ENCODE peak calls at places on chromosomes 1 and 21, in ten cellular contexts. U is GM23338, H is mammary epithelial cell, K is GM23248, S is fibroblast of lung, Z is neuronal stem cell, Q is IMR-90, B is osteoblast, V is HepG2, P is mesendoderm. J is an unnamed sample. For H3K36me3, the result is how much of the 10 kb centered on the place peaks cover.

GRCh38 chr1:230517786-230518185 is 91.7 kb upstream of the PGBD5 start:
- DNase-seq in U (peak), V (no peak), H (no peak), Q (no peak), B (no peak), Z (no peak), P (no peak), S (no peak), K (no peak), J (no peak)

GRCh38 chr1:66399888-66400529 is 133.9 kb upstream of the SGIP1 start:
- DNase-seq in U (no peak), K (peak), Z (no peak), B (peak), H (no peak), S (no peak), Q (peak), V (no peak), P (no peak), J (no peak)

GRCh38 chr21:19256934-19257660 is 853.5 kb upstream of the TMPRSS15 start:
- DNase-seq in U (peak), H (no peak), P (peak), K (no peak), Q (no peak), S (no peak), B (no peak), Z (no peak), V (no peak), J (no peak)

GRCh38 chr1:229368347-229368746 is 25.5 kb upstream of the CCSAP start:
- DNase-seq in B (no peak), S (no peak), U (no peak), Q (no peak), P (no peak), V (no peak), K (no peak), Z (no peak), H (no peak), J (no peak)

GRCh38 chr1:78825561-78825960 is 175.9 kb downstream of the IFI44 start:
- DNase-seq in U (no peak), H (no peak), S (peak), V (no peak), Z (no peak), Q (peak), K (no peak), P (no peak), B (no peak), J (no peak)

GRCh38 chr1:205538211-205538840 is 33.9 kb downstream of the CDK18 start:
- DNase-seq in S (no peak), H (no peak), K (peak), B (peak), Z (no peak), Q (peak), P (no peak), V (no peak), U (peak), J (no peak)

GRCh38 chr1:27958513-27958912 is 1.3 kb upstream of the XKR8 start:
- DNase-seq in H (no peak), Z (no peak), B (peak), Q (no peak), S (no peak), K (no peak), U (no peak), V (no peak), P (no peak), J (no peak)

GRCh38 chr1:44314401-44314800 is 40.7 kb downstream of the ERI3 start:
- DNase-seq in Z (no peak), U (peak), S (no peak), H (no peak), P (peak), K (no peak), V (no peak), Q (no peak), B (no peak), J (no peak)

GRCh38 chr1:62687421-62687902 is 724 bp downstream of the DOCK7 start:
- DNase-seq in Z (peak), S (peak), H (peak), U (no peak), Q (peak), V (peak), K (peak), B (peak), P (no peak), J (peak)

GRCh38 chr1:243745361-243745760 is 104.7 kb downstream of the AKT3 start:
- DNase-seq in K (peak), U (no peak), B (no peak), S (peak), Q (peak), P (no peak), V (no peak), H (peak), Z (no peak), J (no peak)

GRCh38 chr1:158019177-158019868 is 25.9 kb downstream of the KIRREL1 start:
- DNase-seq in U (peak), B (peak), Q (peak), V (peak), P (peak), K (peak), Z (peak), S (peak), H (peak), J (peak)

GRCh38 chr1:99727575-99728190 is 38.8 kb downstream of the FRRS1 start:
- DNase-seq in U (peak), B (no peak), Q (peak), K (peak), S (peak), H (no peak), Z (no peak), P (peak), V (no peak), J (no peak)

GRCh38 chr1:154941332-154941995 is 4.9 kb upstream of the PMVK start:
- DNase-seq in V (peak), H (no peak), K (no peak), S (no peak), Z (peak), U (peak), P (peak), Q (no peak), B (no peak), J (peak)

GRCh38 chr1:236354330-236355147 is 39.5 kb upstream of the EDARADD start:
- DNase-seq in Q (no peak), Z (no peak), P (no peak), U (no peak), H (peak), V (no peak), S (peak), K (peak), B (no peak), J (no peak)

GRCh38 chr1:6724517-6725141 is 23.0 kb upstream of the DNAJC11 start:
- DNase-seq in Z (no peak), H (peak), K (peak), Q (peak), B (peak), P (peak), U (no peak), S (peak), V (peak), J (peak)

GRCh38 chr1:78619803-78620579 is at the start of gene IFI44L:
- DNase-seq in K (peak), H (peak), B (no peak), Z (no peak), S (peak), P (no peak), V (no peak), Q (peak), U (no peak), J (no peak)

GRCh38 chr1:51488372-51489050 is 30.6 kb downstream of the EPS15 start:
- DNase-seq in P (peak), Z (no peak), B (no peak), K (no peak), H (peak), S (no peak), Q (peak), U (peak), V (no peak), J (no peak)

GRCh38 chr1:235131961-235132360 is 3.3 kb upstream of the TOMM20 start:
- DNase-seq in S (no peak), Q (no peak), Z (no peak), V (no peak), U (no peak), P (no peak), B (no peak), H (no peak), K (peak), J (no peak)

DNA sequence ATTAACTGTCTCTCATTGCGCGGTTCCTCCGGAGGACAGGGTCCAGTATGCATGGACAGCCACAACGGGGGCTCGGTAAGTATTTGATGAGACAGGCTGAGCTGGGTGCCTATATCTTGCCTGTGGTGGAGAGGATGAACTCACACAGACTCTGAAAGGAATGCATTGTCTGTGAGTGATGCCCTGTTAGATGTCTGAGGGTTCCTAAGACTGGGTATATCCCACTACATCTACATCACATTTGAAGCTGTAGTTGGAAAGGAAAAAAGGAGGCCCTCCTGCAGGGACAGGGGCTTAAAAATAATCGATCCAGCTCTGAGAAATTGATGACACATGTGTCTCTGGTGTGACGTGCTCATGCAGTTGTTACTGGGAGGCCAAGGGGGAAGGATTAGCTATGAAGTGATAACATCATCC is 1.9 kb downstream of the ADARB1 start:
- DNase-seq in S (no peak), Z (no peak), H (peak), B (peak), U (no peak), P (peak), K (peak), V (peak), Q (peak), J (no peak)
- H3K4me2 ChIP-seq in S (peak), Z (no peak), H (peak), B (peak), U (peak), P (no peak), K (peak), V (peak), Q (peak), J (peak)

GRCh38 chr21:46441961-46442498 is 16.7 kb upstream of the DIP2A start:
- DNase-seq in V (no peak), U (no peak), P (no peak), S (no peak), H (no peak), B (no peak), K (no peak), Q (no peak), Z (no peak), J (no peak)

GRCh38 chr21:46443910-46444309 is 14.8 kb upstream of the DIP2A start:
- DNase-seq in P (peak), V (no peak), B (no peak), S (no peak), U (no peak), K (no peak), Q (no peak), H (no peak), Z (no peak), J (no peak)

GRCh38 chr21:46442938-46443337 is 15.8 kb upstream of the DIP2A start:
- DNase-seq in Z (no peak), U (no peak), V (no peak), P (no peak), H (no peak), K (no peak), S (no peak), B (no peak), Q (no peak), J (no peak)

GRCh38 chr21:46439906-46440305 is 18.8 kb upstream of the DIP2A start:
- DNase-seq in P (no peak), Z (no peak), H (no peak), S (no peak), U (no peak), B (peak), V (no peak), K (no peak), Q (no peak), J (no peak)

GRCh38 chr21:46441331-46441730 is 17.4 kb upstream of the DIP2A start:
- DNase-seq in Z (no peak), P (no peak), V (no peak), H (no peak), B (no peak), K (no peak), S (no peak), Q (no peak), U (no peak), J (no peak)
- H3K36me3 ChIP-seq in Z (under half), P (under half), V (under half), H (under half), B (half or more), K (under half), S (under half), Q (half or more), U (under half), J (under half)

GRCh38 chr1:174971466-174971865 is 28.3 kb upstream of the CACYBP start:
- DNase-seq in P (peak), H (no peak), B (no peak), V (no peak), K (no peak), U (no peak), Q (no peak), Z (no peak), S (no peak), J (no peak)
- H3K4me2 ChIP-seq in P (no peak), H (no peak), B (no peak), V (no peak), K (no peak), U (no peak), Q (no peak), Z (no peak), S (no peak), J (no peak)

GRCh38 chr1:35691571-35692220 is 27.0 kb downstream of the C1orf216 start:
- DNase-seq in V (no peak), H (no peak), U (no peak), P (no peak), B (no peak), S (no peak), Q (no peak), Z (no peak), K (no peak), J (no peak)
- H3K36me3 ChIP-seq in V (under half), H (under half), U (under half), P (under half), B (under half), S (under half), Q (under half), Z (under half), K (under half), J (under half)

DNA sequence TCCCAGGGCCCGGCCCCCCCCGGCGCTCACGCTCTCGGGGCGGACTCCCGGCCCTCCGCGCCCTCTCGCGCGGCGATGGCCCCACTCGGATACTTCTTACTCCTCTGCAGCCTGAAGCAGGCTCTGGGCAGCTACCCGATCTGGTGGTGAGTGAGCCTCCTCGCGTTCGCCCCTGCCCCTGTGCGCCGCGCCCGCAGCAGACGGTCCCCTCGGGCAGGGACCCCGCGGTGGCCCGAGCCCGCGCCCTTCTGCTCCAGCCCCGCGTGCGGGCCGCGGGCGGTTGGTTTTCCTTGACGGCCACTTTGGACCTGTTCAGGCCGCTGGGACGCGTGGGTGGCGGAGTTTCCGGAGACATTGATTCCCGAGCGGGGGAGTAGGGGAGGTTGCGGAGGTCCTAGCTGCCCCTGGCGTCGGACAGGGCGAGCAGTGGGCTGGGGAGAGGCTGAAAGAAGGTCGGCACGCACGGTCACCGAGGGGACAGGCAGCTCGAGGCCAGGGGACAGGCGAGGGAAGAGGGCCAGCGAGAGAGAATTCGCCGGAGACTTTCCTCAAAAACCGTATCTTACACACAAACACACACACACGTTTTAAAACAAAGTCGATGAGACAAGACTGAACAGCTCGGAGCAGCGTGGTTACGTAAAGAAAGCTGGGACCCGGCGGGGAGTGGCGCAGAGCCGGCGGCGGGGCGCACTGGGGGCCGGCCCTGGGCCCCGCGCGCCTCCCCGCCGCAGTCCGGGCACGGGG is 429 bp downstream of the WNT3A start:
- DNase-seq in B (peak), S (no peak), Z (no peak), Q (no peak), P (peak), H (peak), U (peak), V (no peak), K (peak), J (no peak)
- H3K4me2 ChIP-seq in B (no peak), S (no peak), Z (peak), Q (no peak), P (peak), H (peak), U (peak), V (no peak), K (no peak), J (peak)

DNA sequence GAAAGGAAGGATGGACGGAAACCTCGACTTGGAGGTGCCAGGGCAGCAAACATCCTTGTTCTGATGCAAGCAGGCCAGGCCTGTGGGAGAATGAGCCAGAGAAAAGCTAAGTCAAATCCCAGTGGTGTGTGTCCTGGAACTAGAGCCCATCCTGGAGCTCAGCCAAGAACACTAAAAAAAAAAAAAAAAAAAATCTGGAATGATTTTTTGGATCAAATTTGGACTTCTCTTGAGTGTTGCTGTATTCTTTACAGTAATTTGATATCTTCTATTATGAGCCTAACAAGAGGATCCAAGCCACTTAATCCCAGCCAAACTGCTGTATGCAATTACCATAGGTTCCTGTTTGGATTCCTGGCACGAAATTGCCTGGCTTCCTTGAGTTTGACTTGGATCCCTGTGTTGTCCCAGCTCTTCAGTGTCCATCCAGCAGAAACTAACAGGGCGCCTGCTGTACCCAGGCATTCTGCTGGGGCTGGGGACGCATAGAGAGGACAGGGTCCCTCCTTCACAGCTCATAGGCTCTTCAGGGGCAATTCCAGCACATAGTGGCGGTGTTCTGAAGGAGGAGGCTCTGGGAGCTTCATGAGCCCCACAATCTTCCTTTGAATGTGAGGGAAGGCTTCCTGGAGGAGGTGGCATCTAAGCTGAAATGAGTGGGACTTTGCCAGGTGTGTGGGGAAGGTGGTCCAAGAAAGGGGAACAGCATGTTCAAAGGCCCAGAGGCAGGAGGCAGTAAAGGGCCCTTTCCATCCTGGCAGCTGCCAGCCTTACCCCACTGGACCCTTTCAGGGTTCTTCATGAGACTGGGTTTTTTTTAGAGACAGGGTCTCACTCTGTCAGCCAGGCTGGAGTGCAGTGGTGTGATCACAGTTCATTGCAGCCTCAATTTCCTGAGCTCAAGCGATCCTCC is 24.7 kb downstream of the EPHX1 start:
- DNase-seq in S (peak), Z (no peak), Q (peak), B (peak), H (no peak), V (no peak), P (no peak), U (no peak), K (peak), J (peak)
- H3K36me3 ChIP-seq in S (under half), Z (under half), Q (under half), B (under half), H (under half), V (under half), P (under half), U (under half), K (under half), J (under half)

GRCh38 chr21:17613242-17613676 is 558 bp upstream of the BTG3 start:
- DNase-seq in P (no peak), U (no peak), B (peak), Q (no peak), Z (peak), V (no peak), S (peak), H (no peak), K (peak), J (peak)
- H3K4me2 ChIP-seq in P (peak), U (peak), B (peak), Q (peak), Z (peak), V (peak), S (peak), H (peak), K (peak), J (peak)

DNA sequence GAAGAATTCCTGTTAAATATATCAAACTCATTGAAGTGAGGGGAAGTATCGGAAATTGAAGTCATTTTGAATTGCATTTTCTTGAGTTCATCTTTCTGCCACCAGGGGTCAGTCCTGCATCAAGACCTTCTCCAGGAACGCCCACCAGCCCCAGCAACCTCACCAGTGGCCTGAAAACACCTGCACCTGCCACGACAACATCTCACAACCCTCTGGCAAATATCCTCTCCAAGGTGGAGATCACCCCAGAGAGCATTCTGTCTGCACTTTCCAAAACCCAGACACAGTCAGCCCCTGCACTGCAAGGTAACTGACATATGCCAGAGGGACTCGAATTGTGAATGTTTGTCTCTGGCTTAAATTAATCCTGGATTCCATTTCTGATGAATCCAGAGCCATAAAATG is 22.8 kb upstream of the TARS2 start:
- DNase-seq in U (peak), B (peak), Z (peak), H (peak), K (peak), P (peak), S (peak), Q (peak), V (peak), J (peak)
- H3K36me3 ChIP-seq in U (under half), B (under half), Z (under half), H (under half), K (under half), P (under half), S (under half), Q (under half), V (under half), J (under half)

GRCh38 chr1:209576798-209577197 is 6.7 kb upstream of the CAMK1G start:
- DNase-seq in V (peak), H (peak), P (peak), S (peak), Q (peak), B (peak), Z (peak), U (peak), K (peak), J (peak)

GRCh38 chr1:209580577-209580976 is 2.9 kb upstream of the CAMK1G start:
- DNase-seq in P (no peak), B (peak), H (no peak), V (no peak), S (no peak), Z (no peak), K (peak), U (no peak), Q (peak), J (no peak)

GRCh38 chr1:209576392-209576791 is 7.1 kb upstream of the CAMK1G start:
- DNase-seq in K (no peak), Q (no peak), U (peak), B (no peak), V (no peak), Z (no peak), S (no peak), P (peak), H (no peak), J (no peak)

GRCh38 chr1:209577346-209577745 is 6.2 kb upstream of the CAMK1G start:
- DNase-seq in S (no peak), Z (no peak), H (no peak), V (no peak), Q (peak), B (no peak), K (peak), U (no peak), P (no peak), J (no peak)
- H3K4me2 ChIP-seq in S (no peak), Z (no peak), H (no peak), V (no peak), Q (no peak), B (peak), K (no peak), U (no peak), P (no peak), J (no peak)